ENCODE peak calls at places on chromosomes 6 and 20, in six cellular contexts. E is naive thymus-derived CD4-positive, alpha-beta T cell; A is CD8-positive, alpha-beta memory T cell; D is pancreas; O is tibial artery; M is fibroblast of lung. I is an unnamed sample.
A peak's percentile ranks its signal among the peaks of the same experiment; 100 is the strongest.

GRCh38 chr20:16701296-16701695 is 28.5 kb upstream of the SNRPB2 start:
- DNase-seq in D (no peak), E (peak; percentile 36), M (no peak), O (no peak), A (no peak), I (no peak)

GRCh38 chr6:166415306-166415705 is 32.6 kb upstream of the MPC1 start:
- DNase-seq in A (peak; percentile 68), O (no peak), M (no peak), D (no peak), E (peak; percentile 57), I (no peak)

GRCh38 chr6:15498640-15499039 is 164.2 kb downstream of the DTNBP1 start:
- DNase-seq in M (peak; percentile 59), O (no peak), D (peak; percentile 23), A (no peak), E (no peak), I (no peak)

GRCh38 chr20:11861479-11861878 is 56.2 kb upstream of the BTBD3 start:
- DNase-seq in E (no peak), A (no peak), D (no peak), O (no peak), M (no peak), I (no peak)

GRCh38 chr6:166736606-166737005 is 109.6 kb upstream of the RPS6KA2 start:
- DNase-seq in A (no peak), E (no peak), D (no peak), O (no peak), M (peak; percentile 82), I (no peak)

GRCh38 chr6:145400508-145400907 is 334.8 kb downstream of the EPM2A start:
- DNase-seq in E (no peak), M (no peak), D (no peak), O (no peak), A (no peak), I (no peak)

GRCh38 chr6:4603291-4603690 is 172.9 kb upstream of the CDYL start:
- DNase-seq in D (no peak), E (no peak), A (no peak), O (peak; percentile 82), M (peak; percentile 97), I (no peak)

GRCh38 chr20:50387996-50388332 is 122.2 kb upstream of the PTPN1 start:
- DNase-seq in E (no peak), O (no peak), M (peak; percentile 29), A (no peak), D (no peak), I (no peak)

GRCh38 chr6:75505426-75505825 is 11.8 kb upstream of the FILIP1 start:
- DNase-seq in O (no peak), M (no peak), D (no peak), A (no peak), E (no peak), I (no peak)

GRCh38 chr6:148144917-148145521 is 197.6 kb upstream of the SASH1 start:
- DNase-seq in A (no peak), E (peak; percentile 14), M (peak; percentile 61), D (peak; percentile 75), O (peak; percentile 74), I (no peak)

GRCh38 chr20:40749985-40750506 is 61.0 kb upstream of the MAFB start:
- DNase-seq in O (peak; percentile 81), M (peak; percentile 2), D (no peak), A (no peak), E (no peak), I (no peak)

GRCh38 chr6:81766482-81767069 is 14.1 kb upstream of the TENT5A start:
- DNase-seq in E (no peak), D (no peak), M (peak; percentile 97), O (no peak), A (no peak), I (no peak)

GRCh38 chr6:3419624-3420272 is 37.1 kb downstream of the SLC22A23 start:
- DNase-seq in M (peak; percentile 79), O (no peak), A (no peak), D (no peak), E (no peak), I (no peak)

GRCh38 chr6:93677297-93677965 is 258.1 kb upstream of the EPHA7 start:
- DNase-seq in E (no peak), D (no peak), M (peak; percentile 4), A (no peak), O (no peak), I (no peak)

GRCh38 chr6:97925504-97925903 is 642.5 kb upstream of the MMS22L start:
- DNase-seq in D (no peak), A (no peak), E (no peak), M (no peak), O (no peak), I (no peak)

GRCh38 chr6:45997875-45998506 is 17.7 kb downstream of the CLIC5 start:
- DNase-seq in E (no peak), O (no peak), M (no peak), D (no peak), A (no peak), I (no peak)

GRCh38 chr6:148869589-148869988 is 122.8 kb downstream of the UST start:
- DNase-seq in D (no peak), A (no peak), E (no peak), O (no peak), M (peak; percentile 96), I (no peak)

GRCh38 chr20:3543901-3544507 is 73.2 kb downstream of the ATRN start:
- DNase-seq in M (peak; percentile 98), A (no peak), O (no peak), E (no peak), D (no peak), I (no peak)

GRCh38 chr6:82246370-82246769 is 1.2 kb downstream of the IBTK start:
- DNase-seq in M (no peak), A (no peak), O (no peak), E (no peak), D (no peak), I (no peak)

GRCh38 chr6:125802943-125803377 is 12.2 kb downstream of the NCOA7 start:
- DNase-seq in A (no peak), E (no peak), D (no peak), O (no peak), M (peak; percentile 78), I (no peak)

GRCh38 chr6:134182528-134182927 is 130.1 kb upstream of the SLC2A12 start:
- DNase-seq in E (no peak), D (no peak), M (no peak), O (no peak), A (no peak), I (no peak)

GRCh38 chr6:130632288-130632687 is 194.9 kb upstream of the SMLR1 start:
- DNase-seq in A (no peak), O (no peak), M (peak; percentile 29), D (no peak), E (no peak), I (no peak)

GRCh38 chr20:17295151-17295726 is 68.4 kb downstream of the PCSK2 start:
- DNase-seq in A (no peak), M (no peak), O (no peak), E (no peak), D (no peak), I (no peak)

GRCh38 chr6:111646942-111647341 is 41.3 kb upstream of the TRAF3IP2 start:
- DNase-seq in O (peak; percentile 70), E (no peak), M (no peak), D (no peak), A (no peak), I (no peak)

GRCh38 chr6:135675862-135676261 is 175.6 kb upstream of the PDE7B start:
- DNase-seq in E (peak; percentile 71), A (no peak), D (no peak), M (peak; percentile 13), O (no peak), I (no peak)

GRCh38 chr20:8234580-8234979 is 102.5 kb downstream of the PLCB1 start:
- DNase-seq in O (no peak), M (no peak), A (no peak), E (no peak), D (no peak), I (no peak)

GRCh38 chr6:165834613-165835259 is 171.7 kb upstream of the PDE10A start:
- DNase-seq in A (no peak), O (no peak), E (no peak), M (no peak), D (peak; percentile 99), I (no peak)

GRCh38 chr20:45470939-45471338 is 1.4 kb downstream of the WFDC2 start:
- DNase-seq in A (no peak), D (no peak), E (no peak), M (no peak), O (no peak), I (no peak)

GRCh38 chr6:92810913-92811312 is 608.4 kb downstream of the EPHA7 start:
- DNase-seq in M (peak; percentile 14), A (no peak), O (no peak), E (no peak), D (no peak), I (no peak)

DNA sequence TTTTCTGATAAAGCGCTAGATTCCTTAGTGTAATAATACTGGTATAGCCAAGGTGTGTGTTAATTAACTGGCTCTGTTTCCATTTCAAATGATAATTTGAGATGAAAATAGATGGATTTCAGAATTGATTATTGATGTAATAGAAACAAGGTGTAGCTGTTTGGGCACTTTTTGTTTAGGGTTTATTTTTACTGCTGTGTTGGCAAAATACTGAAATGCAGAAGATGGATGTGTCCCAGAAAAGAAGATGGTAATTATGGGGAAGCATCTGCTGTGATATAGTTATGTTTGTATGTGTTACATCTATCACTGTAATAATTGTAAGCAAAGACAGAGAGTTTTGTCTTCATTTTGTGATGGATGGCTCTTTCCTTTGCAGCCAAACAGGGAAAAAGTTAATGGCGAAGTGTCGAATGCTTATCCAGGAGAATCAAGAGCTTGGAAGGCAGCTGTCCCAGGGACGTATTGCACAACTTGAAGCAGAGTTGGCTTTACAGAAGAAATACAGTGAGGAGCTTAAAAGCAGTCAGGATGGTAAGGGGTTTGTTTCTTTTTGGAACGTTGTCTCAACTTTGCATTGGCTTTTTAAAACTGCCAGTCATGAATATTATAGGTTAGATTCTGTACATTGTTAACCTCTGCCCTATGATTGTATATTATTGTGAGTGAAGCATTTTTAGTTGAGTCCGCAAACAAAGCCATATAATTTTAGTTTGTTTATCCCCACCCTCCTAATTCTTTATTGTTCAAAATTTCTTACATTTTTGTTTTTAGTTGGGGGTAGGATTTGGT is 8.6 kb upstream of the ACAT2 start:
- DNase-seq in M (no peak), D (no peak), E (no peak), O (no peak), A (no peak), I (no peak)
- H3K36me3 ChIP-seq in M (peaks cover 19% of the 10 kb centered on the region), D (no peaks in the 10 kb centered on the region), E (peaks cover 61% of the 10 kb centered on the region), O (peaks cover 63% of the 10 kb centered on the region), A (peaks cover 43% of the 10 kb centered on the region), I (peaks cover 34% of the 10 kb centered on the region)

GRCh38 chr6:8082954-8083858 is 19.0 kb upstream of the BLOC1S5 start:
- DNase-seq in E (no peak), M (peak; percentile 94), A (no peak), D (no peak), O (no peak), I (no peak)
- H3K4me1 ChIP-seq in E (no peaks in the 10 kb centered on the region), M (peaks cover 24% of the 10 kb centered on the region), A (no peaks in the 10 kb centered on the region), D (peaks cover 40% of the 10 kb centered on the region), O (peaks cover 44% of the 10 kb centered on the region), I (peaks cover 3% of the 10 kb centered on the region)

GRCh38 chr6:110093981-110094380 is 85.5 kb downstream of the WASF1 start:
- DNase-seq in A (no peak), O (no peak), E (no peak), M (no peak), D (no peak), I (no peak)
- H3K36me3 ChIP-seq in A (no peaks in the 10 kb centered on the region), O (no peaks in the 10 kb centered on the region), E (no peaks in the 10 kb centered on the region), M (no peaks in the 10 kb centered on the region), D (no peaks in the 10 kb centered on the region), I (peaks cover 4% of the 10 kb centered on the region)

DNA sequence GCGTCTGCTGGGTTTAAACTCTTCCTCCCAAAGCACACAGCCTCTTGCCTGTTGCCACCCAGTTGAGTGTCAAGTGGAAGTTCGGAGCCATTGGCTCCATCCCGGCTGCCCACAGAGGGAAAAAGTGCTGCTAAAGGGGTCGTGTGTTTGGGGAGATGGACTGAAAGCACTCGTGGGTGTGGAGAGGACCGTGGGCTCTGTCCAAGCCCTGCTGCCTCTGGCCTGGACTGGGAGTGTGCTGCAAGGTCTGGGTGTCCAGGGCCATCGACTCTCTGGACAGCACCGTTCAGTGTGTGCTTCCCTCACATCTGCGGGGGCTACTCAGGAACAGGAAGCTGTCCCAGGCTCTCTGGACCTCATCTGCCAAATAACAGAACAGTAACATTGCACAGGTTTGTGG is 269.3 kb downstream of the DLL1 start:
- DNase-seq in E (no peak), M (no peak), A (no peak), D (no peak), O (no peak), I (no peak)
- H3K4me1 ChIP-seq in E (no peaks in the 10 kb centered on the region), M (peaks cover 2% of the 10 kb centered on the region), A (no peaks in the 10 kb centered on the region), D (no peaks in the 10 kb centered on the region), O (no peaks in the 10 kb centered on the region), I (peaks cover 16% of the 10 kb centered on the region)

I was measured in esophagus squamous epithelium.